ENCODE peak calls at places on chromosomes 3 and 15, in five cellular contexts. I is GM23338, B is HCT116, A is testis, V is IMR-90. Z is an unnamed sample.

GRCh38 chr3:138712086-138712485 is 103.5 kb downstream of the FAIM start:
- DNase-seq in B (no peak), V (no peak), A (no peak), I (no peak), Z (no peak)

GRCh38 chr3:104360038-104360437 is 1006.7 kb upstream of the ALCAM start:
- DNase-seq in B (no peak), V (no peak), I (no peak), A (no peak), Z (no peak)

GRCh38 chr15:74464897-74465296 is 3.9 kb upstream of the UBL7 start:
- DNase-seq in A (no peak), V (no peak), B (no peak), I (no peak), Z (no peak)

GRCh38 chr15:50358805-50359204 is 3.8 kb upstream of the GABPB1 start:
- DNase-seq in V (peak), B (peak), A (peak), I (peak), Z (peak)

GRCh38 chr3:38528457-38528856 is 32.3 kb downstream of the EXOG start:
- DNase-seq in V (no peak), I (peak), B (no peak), A (no peak), Z (no peak)

GRCh38 chr15:28885289-28885629 is 515 bp upstream of the APBA2 start:
- DNase-seq in I (no peak), V (no peak), A (no peak), B (no peak), Z (no peak)

GRCh38 chr15:67945951-67946700 is 106.3 kb upstream of the RNU6-1 start:
- DNase-seq in B (no peak), A (peak), I (peak), V (peak), Z (peak)

GRCh38 chr3:133988631-133989161 is 41.0 kb downstream of the SLCO2A1 start:
- DNase-seq in B (no peak), V (no peak), I (peak), A (no peak), Z (no peak)

GRCh38 chr3:55245391-55245790 is 241.7 kb downstream of the WNT5A start:
- DNase-seq in A (no peak), B (no peak), I (no peak), V (peak), Z (no peak)

GRCh38 chr3:2454865-2455264 is 356.2 kb downstream of the CNTN4 start:
- DNase-seq in V (no peak), A (no peak), I (no peak), B (no peak), Z (no peak)

GRCh38 chr15:74839526-74840395 is 3.2 kb downstream of the ULK3 start:
- DNase-seq in A (no peak), V (no peak), B (no peak), I (peak), Z (no peak)

GRCh38 chr3:46093327-46093932 is 66.1 kb upstream of the XCR1 start:
- DNase-seq in B (no peak), V (no peak), A (no peak), I (no peak), Z (no peak)

GRCh38 chr15:67091073-67091965 is 25.9 kb downstream of the SMAD3 start:
- DNase-seq in B (peak), A (peak), I (no peak), V (peak), Z (peak)

GRCh38 chr3:52228751-52229291 is 3.4 kb upstream of the TLR9 start:
- DNase-seq in A (no peak), I (no peak), B (no peak), V (no peak), Z (no peak)

GRCh38 chr3:76138921-76139320 is 353.6 kb upstream of the ZNF717 start:
- DNase-seq in V (peak), B (no peak), A (no peak), I (no peak), Z (no peak)

GRCh38 chr15:38559908-38560307 is 4.7 kb downstream of the RASGRP1 start:
- DNase-seq in B (no peak), I (no peak), V (no peak), A (no peak), Z (no peak)

GRCh38 chr3:112740800-112741199 is 99.9 kb upstream of the CCDC80 start:
- DNase-seq in A (no peak), I (no peak), V (no peak), B (no peak), Z (no peak)

GRCh38 chr3:35644461-35644860 is 5.1 kb downstream of the ARPP21 start:
- DNase-seq in I (no peak), V (no peak), A (no peak), B (no peak), Z (no peak)

GRCh38 chr3:159739166-159739565 is 249.5 kb upstream of the IL12A start:
- DNase-seq in B (no peak), V (no peak), A (no peak), I (no peak), Z (no peak)

GRCh38 chr3:1275495-1275894 is 182.7 kb downstream of the CNTN6 start:
- DNase-seq in I (peak), A (peak), B (no peak), V (no peak), Z (no peak)

GRCh38 chr3:151925876-151926275 is 52.4 kb downstream of the SUCNR1 start:
- DNase-seq in A (no peak), I (no peak), V (peak), B (no peak), Z (no peak)

GRCh38 chr3:6799264-6799915 is 61.5 kb upstream of the GRM7 start:
- DNase-seq in B (peak), A (peak), V (no peak), I (peak), Z (peak)

GRCh38 chr3:72077473-72078259 is 292.7 kb upstream of the PROK2 start:
- DNase-seq in A (no peak), B (no peak), I (no peak), V (no peak), Z (no peak)

GRCh38 chr3:126934149-126934548 is 48.8 kb upstream of the PLXNA1 start:
- DNase-seq in A (no peak), B (no peak), V (peak), I (no peak), Z (peak)

GRCh38 chr3:194521514-194522260 is 34.9 kb upstream of the ATP13A3 start:
- DNase-seq in I (no peak), V (peak), A (no peak), B (no peak), Z (no peak)

GRCh38 chr3:147371771-147372340 is 34.5 kb downstream of the ZIC4 start:
- DNase-seq in V (no peak), A (no peak), B (no peak), I (no peak), Z (no peak)

GRCh38 chr3:123346726-123347125 is 102.2 kb downstream of the ADCY5 start:
- DNase-seq in A (peak), V (no peak), I (no peak), B (no peak), Z (no peak)

GRCh38 chr15:100115711-100116090 is 226.1 kb downstream of the ADAMTS17 start:
- DNase-seq in I (no peak), A (no peak), B (no peak), V (peak), Z (peak)

GRCh38 chr15:65344909-65345275 is 32.9 kb downstream of the IGDCC3 start:
- DNase-seq in B (no peak), A (no peak), V (peak), I (no peak), Z (no peak)

GRCh38 chr3:161070252-161070930 is 34.8 kb downstream of the B3GALNT1 start:
- DNase-seq in V (no peak), I (no peak), B (no peak), A (no peak), Z (peak)

GRCh38 chr3:72445827-72446405 is 402.3 kb downstream of the SHQ1 start:
- DNase-seq in V (peak), I (no peak), B (no peak), A (no peak), Z (no peak)

GRCh38 chr3:133459400-133459799 is 59.5 kb downstream of the BFSP2 start:
- DNase-seq in B (no peak), V (no peak), A (no peak), I (no peak), Z (peak)

GRCh38 chr15:85154061-85154460 is 172.4 kb downstream of the PDE8A start:
- DNase-seq in A (no peak), I (peak), V (no peak), B (no peak), Z (no peak)

GRCh38 chr3:148790370-148790769 is 37.2 kb upstream of the CPB1 start:
- DNase-seq in A (no peak), V (no peak), B (no peak), I (no peak), Z (no peak)

GRCh38 chr3:148792540-148792939 is 35.1 kb upstream of the CPB1 start:
- DNase-seq in B (no peak), V (no peak), A (no peak), I (no peak), Z (no peak)

GRCh38 chr3:148791296-148791695 is 36.3 kb upstream of the CPB1 start:
- DNase-seq in B (no peak), A (no peak), I (no peak), V (no peak), Z (no peak)

GRCh38 chr3:148790841-148791240 is 36.8 kb upstream of the CPB1 start:
- DNase-seq in V (no peak), B (no peak), A (peak), I (no peak), Z (no peak)

GRCh38 chr3:148791955-148792354 is 35.7 kb upstream of the CPB1 start:
- DNase-seq in A (no peak), B (no peak), V (no peak), I (no peak), Z (no peak)
- TF ChIP-seq CTCF in A (no peak), B (no peak), V (no peak), I (no peak), Z (no peak)

DNA sequence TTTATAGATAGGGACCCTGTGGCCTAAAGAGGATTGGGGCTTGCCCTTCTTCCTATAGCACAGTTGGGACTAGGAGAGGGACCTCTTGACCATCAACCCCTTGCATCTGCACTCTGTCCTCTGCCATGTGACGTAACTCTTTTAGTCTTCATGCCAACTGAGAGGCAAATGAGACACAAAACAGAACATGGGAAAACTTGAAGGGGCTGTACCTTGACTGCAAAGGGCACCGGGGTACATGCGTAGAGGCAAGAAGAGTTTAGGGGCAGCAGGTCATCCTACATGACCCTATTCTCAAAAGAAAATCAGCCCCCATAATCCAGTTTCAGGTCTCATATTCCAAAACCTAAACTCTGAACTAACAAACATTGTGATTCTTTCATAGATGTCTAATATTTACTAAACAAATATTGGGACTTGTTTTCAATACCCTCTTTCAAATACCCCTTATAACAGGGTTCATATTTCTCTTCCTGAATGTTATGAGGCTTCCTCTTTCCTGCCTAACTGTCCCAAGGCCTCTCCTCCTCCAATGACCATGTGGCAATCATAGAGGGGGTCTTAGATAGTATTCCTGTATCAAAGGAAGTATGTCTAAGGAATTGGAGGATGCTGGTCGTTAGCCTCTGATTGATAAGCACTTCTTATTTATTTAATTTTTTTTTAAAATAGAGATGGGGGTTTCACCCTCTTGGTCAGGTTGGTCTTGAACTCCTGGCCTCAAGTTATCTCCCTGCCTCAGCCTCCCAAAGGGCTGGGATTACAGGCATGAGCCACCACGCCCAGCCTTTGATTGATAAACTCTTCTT is 20.6 kb downstream of the ACKR2 start:
- DNase-seq in A (no peak), I (no peak), V (no peak), B (no peak), Z (no peak)
- H3K27ac ChIP-seq in A (no peak), I (no peak), V (no peak), B (no peak), Z (no peak)

GRCh38 chr3:16061491-16061890 is 113.0 kb upstream of the GALNT15 start:
- DNase-seq in I (no peak), V (peak), A (no peak), B (no peak), Z (no peak)
- H3K4me3 ChIP-seq in I (no peak), V (no peak), A (no peak), B (no peak), Z (no peak)

DNA sequence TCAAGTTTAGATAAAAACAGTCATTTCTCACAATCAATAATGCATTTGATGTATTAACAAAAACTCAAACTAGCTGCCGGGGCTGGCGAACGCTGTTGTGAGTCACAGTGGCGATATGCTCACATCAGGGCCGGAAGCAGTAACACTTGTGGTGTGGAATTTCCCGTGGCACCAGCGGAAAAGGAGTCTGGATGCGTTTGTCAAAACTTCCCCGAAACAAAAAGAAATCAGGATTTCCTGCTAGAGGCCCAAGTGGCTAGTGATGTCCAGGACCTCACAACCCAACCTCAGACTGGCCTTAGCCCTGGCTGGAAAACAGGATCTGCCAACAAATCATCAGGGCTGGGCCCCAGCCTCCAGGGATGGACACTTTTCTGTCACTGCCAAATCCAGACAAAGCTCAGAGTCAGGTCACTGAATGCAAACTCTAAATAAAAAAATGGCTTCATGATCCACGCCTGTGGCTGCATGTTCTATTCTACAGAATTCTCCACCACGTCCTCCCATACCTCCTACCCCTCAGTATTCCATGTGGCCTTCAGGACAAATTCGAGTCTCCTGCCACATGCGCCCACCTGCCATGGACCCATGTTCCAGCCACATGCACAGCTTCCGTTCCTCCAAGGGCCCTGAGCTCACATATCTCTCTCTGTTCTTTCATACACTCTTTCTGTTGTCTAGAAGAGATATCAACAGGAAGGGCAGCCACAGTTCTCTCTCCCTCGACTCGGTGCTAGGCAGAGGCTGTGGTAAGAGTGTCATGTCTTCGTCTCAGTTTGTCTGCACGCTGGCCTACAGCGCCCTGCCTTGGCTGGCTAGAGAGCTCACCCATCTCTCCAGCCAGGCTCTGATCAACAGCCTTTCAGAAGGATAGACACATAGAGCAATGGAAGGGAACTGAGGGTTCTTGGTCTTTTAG is 35.4 kb downstream of the EHD4 start:
- DNase-seq in I (no peak), V (peak), A (no peak), B (no peak), Z (no peak)
- TF ChIP-seq CTCF in I (no peak), V (no peak), A (no peak), B (no peak), Z (no peak)

DNA sequence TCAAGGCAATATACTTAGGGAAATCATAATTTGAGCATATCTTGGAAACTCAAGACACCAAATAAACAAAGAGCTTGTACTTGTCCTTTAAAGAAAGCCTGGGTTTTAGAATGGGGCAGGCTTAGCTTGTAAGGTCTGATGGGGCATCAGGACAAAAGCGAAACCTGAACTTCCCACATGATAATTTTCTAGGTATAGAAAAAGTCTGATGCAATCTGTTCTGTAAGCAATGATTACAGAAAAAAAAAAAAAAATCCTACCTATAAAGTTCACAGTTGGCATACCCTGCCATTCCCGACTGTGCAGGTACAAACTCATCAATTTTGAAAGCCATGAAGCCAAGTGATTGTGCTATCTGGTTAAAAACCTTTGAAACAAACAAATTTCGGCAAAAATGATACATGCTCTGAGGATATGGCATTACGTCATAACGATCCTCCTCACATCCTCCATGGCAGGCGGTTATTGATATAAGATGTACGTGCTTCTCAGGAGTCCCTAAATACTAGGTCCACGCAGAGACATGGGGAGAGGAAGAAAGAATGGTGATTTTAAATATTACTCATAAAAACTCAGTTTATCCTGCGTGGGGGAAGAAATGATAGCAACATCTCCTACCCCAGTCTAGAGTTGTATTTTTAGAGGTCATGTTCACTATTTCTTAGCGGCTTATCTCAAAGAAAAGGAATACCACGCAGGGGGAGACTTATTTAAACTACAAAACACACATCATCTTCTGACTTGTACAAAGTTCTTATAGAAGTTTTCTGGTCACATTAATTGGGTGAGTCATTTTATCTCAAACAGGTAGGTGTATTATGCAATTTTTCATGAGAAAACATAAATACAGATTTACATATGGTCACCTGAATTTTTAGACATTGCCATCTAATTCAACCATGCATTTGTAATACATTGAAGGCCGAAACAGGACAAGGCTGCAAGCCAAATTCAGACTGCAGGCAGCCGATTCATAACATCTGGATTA is 27.0 kb downstream of the MB21D2 start:
- DNase-seq in I (no peak), B (no peak), V (no peak), A (no peak), Z (no peak)
- H3K27ac ChIP-seq in I (peak), B (no peak), V (no peak), A (no peak), Z (no peak)

GRCh38 chr3:128496602-128497304 is 3.8 kb upstream of the GATA2 start:
- DNase-seq in I (peak), A (peak), V (no peak), B (no peak), Z (no peak)
- H3K4me3 ChIP-seq in I (peak), A (peak), V (peak), B (no peak), Z (no peak)

Z was measured in thyroid gland.